ENCODE peak calls at places on chromosome 18, in nine cellular contexts. W, L, Y, B, X, J, P, E and I are unnamed samples.

GRCh38 chr18:33132657-33133056 is 307.9 kb downstream of the CCDC178 start:
- DNase-seq in J (no peak), B (no peak), P (no peak), E (no peak), L (no peak), X (no peak), Y (no peak), W (no peak), I (no peak)

GRCh38 chr18:45212186-45213039 is 402.9 kb upstream of the SLC14A2 start:
- DNase-seq in X (peak; percentile 59), P (peak; percentile 63), Y (peak; percentile 63), E (peak; percentile 73), J (peak; percentile 63), B (peak; percentile 71), W (peak; percentile 60), L (peak; percentile 80), I (peak; percentile 68)

GRCh38 chr18:22974707-22975106 is 41.6 kb downstream of the RBBP8 start:
- DNase-seq in X (no peak), W (no peak), E (no peak), J (no peak), B (no peak), L (no peak), P (no peak), Y (no peak), I (no peak)

GRCh38 chr18:13086906-13087305 is 95.7 kb downstream of the CEP192 start:
- DNase-seq in W (no peak), L (no peak), Y (no peak), P (no peak), X (no peak), J (no peak), B (no peak), E (no peak), I (no peak)

GRCh38 chr18:10410472-10411300 is 43.7 kb upstream of the APCDD1 start:
- DNase-seq in X (no peak), E (no peak), J (no peak), W (no peak), Y (no peak), B (no peak), P (no peak), L (no peak), I (no peak)

GRCh38 chr18:13487237-13487636 is 239.1 kb downstream of the FAM210A start:
- DNase-seq in Y (no peak), W (no peak), X (no peak), B (no peak), P (no peak), L (no peak), E (no peak), J (no peak), I (no peak)

GRCh38 chr18:57050314-57050949 is 96.5 kb upstream of the BOD1L2 start:
- DNase-seq in E (no peak), Y (no peak), P (no peak), B (no peak), X (no peak), W (no peak), L (no peak), J (no peak), I (no peak)

GRCh38 chr18:55346961-55347740 is 240.8 kb downstream of the TCF4 start:
- DNase-seq in P (no peak), B (no peak), W (no peak), J (no peak), E (no peak), L (no peak), Y (no peak), X (no peak), I (no peak)

GRCh38 chr18:9000736-9001135 is 101.8 kb upstream of the NDUFV2 start:
- DNase-seq in L (no peak), Y (no peak), P (no peak), X (no peak), J (no peak), B (no peak), W (no peak), E (no peak), I (no peak)

GRCh38 chr18:2908166-2908945 is 61.5 kb downstream of the EMILIN2 start:
- DNase-seq in E (no peak), Y (no peak), L (no peak), X (no peak), P (no peak), J (no peak), B (no peak), W (no peak), I (no peak)

GRCh38 chr18:70044626-70045025 is 97.0 kb upstream of the CD226 start:
- DNase-seq in B (no peak), P (no peak), W (no peak), J (no peak), L (no peak), E (no peak), X (peak; percentile 98), Y (no peak), I (no peak)

GRCh38 chr18:48913201-48913600 is 37.6 kb downstream of the SMAD7 start:
- DNase-seq in W (peak; percentile 44), E (no peak), X (no peak), P (no peak), J (no peak), B (no peak), L (no peak), Y (no peak), I (no peak)

GRCh38 chr18:79935925-79936324 is 15.5 kb downstream of the SLC66A2 start:
- DNase-seq in P (no peak), W (no peak), B (no peak), Y (no peak), E (no peak), L (no peak), X (no peak), J (no peak), I (no peak)